ENCODE peak calls at places on chromosomes 5 and 9, in four cellular contexts. O is body of pancreas, Q is psoas muscle, L is tibial nerve. U is an unnamed sample.

GRCh38 chr9:135082536-135082935 is 4.9 kb upstream of the OLFM1 start:
- DNase-seq in L (no peak), O (no peak), Q (no peak), U (no peak)

GRCh38 chr5:160923927-160924705 is 72.1 kb upstream of the ATP10B start:
- DNase-seq in O (peak), Q (no peak), L (no peak), U (no peak)

GRCh38 chr9:129109952-129110739 is 447 bp downstream of the CRAT start:
- DNase-seq in O (peak), Q (peak), L (peak), U (peak)

GRCh38 chr9:101995231-101995630 is 256.8 kb upstream of the GRIN3A start:
- DNase-seq in Q (no peak), L (no peak), O (no peak), U (no peak)

GRCh38 chr9:13110766-13111400 is 168.6 kb downstream of the MPDZ start:
- DNase-seq in L (peak), O (peak), Q (peak), U (peak)

GRCh38 chr9:93297659-93298497 is 113.9 kb downstream of the WNK2 start:
- DNase-seq in L (no peak), O (no peak), Q (peak), U (no peak)

GRCh38 chr5:66436721-66437120 is 159.5 kb upstream of the MAST4 start:
- DNase-seq in L (no peak), O (no peak), Q (no peak), U (no peak)

GRCh38 chr9:78189461-78189860 is 46.4 kb upstream of the CEP78 start:
- DNase-seq in O (no peak), Q (no peak), L (no peak), U (no peak)

GRCh38 chr5:36688722-36689121 is 82.3 kb downstream of the SLC1A3 start:
- DNase-seq in O (no peak), L (no peak), Q (no peak), U (no peak)

GRCh38 chr9:79390077-79390673 is 181.6 kb upstream of the TLE4 start:
- DNase-seq in L (no peak), Q (no peak), O (no peak), U (no peak)

GRCh38 chr5:112742424-112742823 is 4.7 kb downstream of the APC start:
- DNase-seq in L (no peak), O (no peak), Q (no peak), U (no peak)

GRCh38 chr5:111603446-111603827 is 91.1 kb upstream of the STARD4 start:
- DNase-seq in O (no peak), Q (no peak), L (no peak), U (no peak)

GRCh38 chr9:110768887-110769286 is 100.3 kb downstream of the MUSK start:
- DNase-seq in O (no peak), Q (no peak), L (peak), U (no peak)

GRCh38 chr9:132744881-132745761 is 74.9 kb downstream of the GTF3C4 start:
- DNase-seq in L (no peak), Q (no peak), O (no peak), U (no peak)

GRCh38 chr9:21994526-21994995 is at the start of gene CDKN2B-AS1:
- DNase-seq in L (no peak), Q (peak), O (peak), U (no peak)

GRCh38 chr9:16158063-16158462 is 605.2 kb downstream of the CCDC171 start:
- DNase-seq in O (no peak), Q (no peak), L (no peak), U (no peak)

GRCh38 chr9:133428579-133429215 is 6.5 kb downstream of the ADAMTS13 start:
- DNase-seq in L (no peak), Q (no peak), O (peak), U (no peak)

GRCh38 chr5:54515634-54516033 is 1.9 kb upstream of the SNX18 start:
- DNase-seq in L (no peak), Q (no peak), O (no peak), U (no peak)

GRCh38 chr9:6405371-6405770 is 7.6 kb upstream of the UHRF2 start:
- DNase-seq in Q (no peak), L (no peak), O (no peak), U (no peak)

GRCh38 chr5:73214921-73215490 is 42.0 kb downstream of the TMEM174 start:
- DNase-seq in O (no peak), L (no peak), Q (no peak), U (no peak)

GRCh38 chr5:54876-55569 is 36.9 kb upstream of the PLEKHG4B start:
- DNase-seq in Q (peak), L (no peak), O (peak), U (no peak)

GRCh38 chr5:151038801-151039238 is 18.4 kb downstream of the GPX3 start:
- DNase-seq in O (no peak), Q (peak), L (no peak), U (no peak)

GRCh38 chr9:102124465-102124864 is 386.0 kb upstream of the GRIN3A start:
- DNase-seq in L (no peak), O (no peak), Q (no peak), U (no peak)

GRCh38 chr5:34467436-34467835 is 188.7 kb upstream of the RAI14 start:
- DNase-seq in Q (no peak), L (no peak), O (no peak), U (no peak)

GRCh38 chr5:158737536-158738027 is 362.1 kb downstream of the EBF1 start:
- DNase-seq in Q (no peak), L (no peak), O (no peak), U (no peak)

GRCh38 chr5:38556115-38556598 is 289 bp downstream of the LIFR start:
- DNase-seq in O (no peak), L (no peak), Q (peak), U (peak)

GRCh38 chr9:71594566-71594965 is 173.7 kb downstream of the CEMIP2 start:
- DNase-seq in Q (no peak), O (no peak), L (no peak), U (no peak)

GRCh38 chr5:100826133-100826532 is 76.9 kb downstream of the ST8SIA4 start:
- DNase-seq in L (no peak), O (no peak), Q (no peak), U (no peak)

GRCh38 chr9:21505425-21506179 is 23.5 kb upstream of the IFNE start:
- DNase-seq in Q (no peak), L (no peak), O (no peak), U (no peak)

GRCh38 chr5:111942661-111943401 is 185.8 kb upstream of the NREP start:
- DNase-seq in O (no peak), Q (no peak), L (no peak), U (no peak)

GRCh38 chr9:136170291-136170901 is 34.5 kb downstream of the LHX3 start:
- DNase-seq in Q (no peak), L (no peak), O (peak), U (no peak)

GRCh38 chr9:34557421-34558321 is 31.9 kb downstream of the CNTFR start:
- DNase-seq in O (no peak), L (no peak), Q (no peak), U (no peak)

GRCh38 chr9:84856181-84856632 is 186.7 kb downstream of the NTRK2 start:
- DNase-seq in O (no peak), Q (no peak), L (peak), U (no peak)

GRCh38 chr5:149635394-149635793 is 54.1 kb downstream of the ARHGEF37 start:
- DNase-seq in Q (no peak), O (no peak), L (no peak), U (no peak)

GRCh38 chr9:78575041-78575440 is 278.1 kb downstream of the PSAT1 start:
- DNase-seq in Q (no peak), L (no peak), O (no peak), U (no peak)

GRCh38 chr9:88197016-88197415 is 58.7 kb upstream of the SPATA31C2 start:
- DNase-seq in O (peak), Q (no peak), L (peak), U (no peak)
- H3K27ac ChIP-seq in O (peak), Q (no peak), L (no peak), U (no peak)

GRCh38 chr5:143014017-143014651 is 244.0 kb downstream of the ARHGAP26 start:
- DNase-seq in Q (peak), L (no peak), O (no peak), U (no peak)
- TF ChIP-seq CTCF in Q (peak), L (no peak), O (peak), U (peak)

GRCh38 chr5:94903719-94904118 is 285.2 kb downstream of the SLF1 start:
- DNase-seq in Q (no peak), O (no peak), L (peak), U (no peak)
- H3K27ac ChIP-seq in Q (no peak), O (no peak), L (no peak), U (no peak)

GRCh38 chr5:71922584-71923106 is 184.6 kb upstream of the MAP1B start:
- DNase-seq in L (no peak), O (no peak), Q (no peak), U (no peak)
- TF ChIP-seq CTCF in L (no peak), O (no peak), Q (no peak), U (no peak)

GRCh38 chr5:89315194-89315593 is 432.2 kb upstream of the MEF2C start:
- DNase-seq in L (no peak), O (peak), Q (no peak), U (no peak)
- H3K27ac ChIP-seq in L (no peak), O (no peak), Q (no peak), U (no peak)

GRCh38 chr5:81513468-81513867 is 119.5 kb upstream of the ACOT12 start:
- DNase-seq in L (no peak), O (no peak), Q (no peak), U (no peak)

GRCh38 chr5:81519217-81519905 is 125.4 kb upstream of the ACOT12 start:
- DNase-seq in Q (no peak), L (no peak), O (no peak), U (no peak)

GRCh38 chr5:81517462-81517861 is 123.5 kb upstream of the ACOT12 start:
- DNase-seq in Q (no peak), O (no peak), L (no peak), U (no peak)

DNA sequence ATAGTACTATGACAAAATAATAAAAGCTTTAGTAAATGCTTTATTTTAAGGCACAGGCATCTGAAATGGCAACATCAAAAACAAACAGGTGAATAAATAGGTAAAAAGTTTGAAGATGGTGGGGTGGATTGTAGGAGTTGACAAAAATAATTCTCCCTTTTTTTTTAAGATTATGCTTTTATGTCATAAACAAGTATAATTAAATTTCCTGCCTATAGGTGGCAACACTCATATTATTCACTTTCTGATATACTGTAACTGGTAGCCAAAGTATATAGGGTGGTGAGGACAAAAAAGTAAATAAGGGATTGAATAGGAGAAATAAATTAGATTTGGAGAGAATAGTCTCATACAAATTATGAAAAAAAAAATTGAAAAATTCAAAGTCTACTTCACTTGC is 120.0 kb upstream of the ACOT12 start:
- DNase-seq in L (no peak), O (no peak), Q (no peak), U (no peak)
- TF ChIP-seq CTCF in L (no peak), O (peak), Q (peak), U (no peak)

DNA sequence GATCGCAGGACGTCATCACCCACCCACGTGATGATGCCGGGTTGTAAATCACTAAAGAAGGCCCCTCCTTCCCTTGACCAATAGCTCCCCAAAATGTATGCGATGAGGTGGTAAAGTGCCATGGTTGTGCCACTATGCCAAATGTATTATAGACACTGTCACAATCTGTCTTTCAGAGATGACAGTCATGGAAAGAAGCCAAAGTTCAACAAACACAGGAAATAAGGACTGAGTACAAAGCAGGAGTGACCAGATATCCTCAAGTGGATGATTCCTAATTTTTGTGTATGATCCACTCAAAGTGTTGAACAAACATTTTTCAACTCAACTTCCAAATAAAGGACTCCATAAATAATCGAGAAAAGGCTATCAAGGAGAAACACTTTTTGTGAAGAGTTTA is 12.5 kb downstream of the GLIS3 start:
- DNase-seq in L (no peak), Q (no peak), O (no peak), U (no peak)
- H3K27ac ChIP-seq in L (no peak), Q (no peak), O (no peak), U (no peak)

GRCh38 chr5:168291281-168291960 is at the start of gene WWC1:
- DNase-seq in O (peak), Q (no peak), L (no peak), U (no peak)
- TF ChIP-seq CTCF in O (peak), Q (no peak), L (no peak), U (no peak)

DNA sequence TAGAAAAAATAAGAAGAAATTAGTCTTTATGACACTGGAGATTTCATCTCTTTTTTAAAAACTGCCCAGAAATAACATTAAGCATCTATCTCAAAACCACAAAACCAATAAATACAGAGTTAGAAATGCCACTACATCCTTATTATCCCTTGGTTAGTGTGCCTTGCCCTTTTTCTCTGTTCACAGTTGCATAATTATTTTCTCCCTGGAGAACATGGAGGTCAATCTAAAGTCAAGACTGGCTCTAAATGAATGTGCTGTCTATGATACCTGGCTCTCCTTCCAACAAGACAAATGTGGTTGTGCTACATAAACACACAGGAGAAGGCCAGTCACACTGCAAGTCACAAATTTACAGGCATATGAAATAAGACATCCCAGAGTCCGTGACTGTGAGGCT is 2.8 kb downstream of the FBN2 start:
- DNase-seq in O (no peak), L (no peak), Q (no peak), U (no peak)
- H3K27ac ChIP-seq in O (no peak), L (no peak), Q (no peak), U (no peak)

GRCh38 chr9:113587471-113588031 is 124.0 kb downstream of the RGS3 start:
- DNase-seq in L (peak), O (peak), Q (peak), U (no peak)
- TF ChIP-seq CTCF in L (peak), O (no peak), Q (peak), U (peak)

U was measured in gastrocnemius medialis.